ENCODE peak calls at places on chromosomes 7 and 10, in five cellular contexts. A is NCI-H1092 treated with DMSO at 0.1 percent for 48 hours, K is H4, G is HepG2, H is dermis microvascular lymphatic vessel endothelial cell. T is an unnamed sample.
A peak's percentile ranks its signal among the peaks of the same experiment; 100 is the strongest.

GRCh38 chr10:50932113-50932512 is 46.7 kb upstream of the A1CF start:
- DNase-seq in A (no peak), K (no peak), G (no peak), H (no peak), T (no peak)

GRCh38 chr7:149255174-149255573 is 6.8 kb upstream of the ZNF783 start:
- DNase-seq in A (no peak), K (no peak), G (no peak), H (no peak), T (no peak)

GRCh38 chr10:84256510-84257342 is 11.9 kb downstream of the RGR start:
- DNase-seq in A (peak; percentile 26), K (no peak), G (peak; percentile 22), H (peak; percentile 34), T (peak; percentile 39)

GRCh38 chr7:106050002-106050742 is 61.9 kb downstream of the SYPL1 start:
- DNase-seq in A (no peak), K (peak; percentile 66), G (peak; percentile 79), H (peak; percentile 21), T (no peak)

GRCh38 chr7:84821671-84822534 is 365.0 kb downstream of the SEMA3D start:
- DNase-seq in A (no peak), K (no peak), G (no peak), H (no peak), T (no peak)

GRCh38 chr7:79608005-79608404 is 154.5 kb upstream of the MAGI2 start:
- DNase-seq in A (no peak), K (no peak), G (peak; percentile 25), H (no peak), T (no peak)

GRCh38 chr7:105489409-105489808 is 32.7 kb downstream of the PUS7 start:
- DNase-seq in A (no peak), K (no peak), G (no peak), H (no peak), T (no peak)

GRCh38 chr10:110398419-110399162 is 93.9 kb upstream of the SMNDC1 start:
- DNase-seq in A (no peak), K (peak; percentile 97), G (peak; percentile 68), H (peak; percentile 100), T (no peak)

GRCh38 chr10:28459453-28460144 is 73.3 kb upstream of the WAC start:
- DNase-seq in A (no peak), K (no peak), G (no peak), H (no peak), T (no peak)

GRCh38 chr10:69728335-69728861 is 73.3 kb upstream of the COL13A1 start:
- DNase-seq in A (no peak), K (peak; percentile 88), G (no peak), H (peak; percentile 83), T (no peak)

GRCh38 chr10:117533507-117534281 is 8.9 kb upstream of the EMX2 start:
- DNase-seq in A (no peak), K (no peak), G (no peak), H (no peak), T (no peak)

GRCh38 chr7:8154290-8154689 is 107.7 kb downstream of the ICA1 start:
- DNase-seq in A (peak; percentile 93), K (no peak), G (no peak), H (no peak), T (no peak)

GRCh38 chr7:93198472-93198871 is 27.8 kb downstream of the HEPACAM2 start:
- DNase-seq in A (no peak), K (no peak), G (no peak), H (no peak), T (no peak)

GRCh38 chr10:28492556-28492955 is 40.4 kb upstream of the WAC start:
- DNase-seq in A (no peak), K (no peak), G (no peak), H (no peak), T (no peak)

GRCh38 chr10:56135806-56136205 is 225.3 kb downstream of the ZWINT start:
- DNase-seq in A (no peak), K (no peak), G (no peak), H (no peak), T (no peak)

GRCh38 chr10:34094961-34095360 is 720.1 kb downstream of the PARD3 start:
- DNase-seq in A (no peak), K (no peak), G (no peak), H (no peak), T (no peak)

GRCh38 chr10:50876409-50876808 is 9.0 kb downstream of the A1CF start:
- DNase-seq in A (no peak), K (no peak), G (no peak), H (no peak), T (no peak)

GRCh38 chr7:150856303-150857275 is 4.3 kb downstream of the AOC1 start:
- DNase-seq in A (no peak), K (no peak), G (no peak), H (no peak), T (no peak)

GRCh38 chr7:149459540-149460433 is 1.1 kb downstream of the ZNF777 start:
- DNase-seq in A (no peak), K (no peak), G (no peak), H (peak; percentile 39), T (no peak)

GRCh38 chr10:2839081-2839725 is 228.1 kb upstream of the PFKP start:
- DNase-seq in A (peak; percentile 2), K (peak; percentile 11), G (peak; percentile 33), H (peak; percentile 57), T (no peak)

GRCh38 chr10:114754445-114755320 is 66.9 kb upstream of the FHIP2A start:
- DNase-seq in A (no peak), K (peak; percentile 41), G (no peak), H (no peak), T (no peak)

GRCh38 chr7:98518159-98518947 is 98.7 kb upstream of the NPTX2 start:
- DNase-seq in A (no peak), K (no peak), G (no peak), H (no peak), T (no peak)

GRCh38 chr7:28686418-28686800 is 271.7 kb downstream of the TRIL start:
- DNase-seq in A (no peak), K (peak; percentile 77), G (no peak), H (peak; percentile 67), T (no peak)

GRCh38 chr7:106064836-106065559 is 47.1 kb downstream of the SYPL1 start:
- DNase-seq in A (peak; percentile 81), K (peak; percentile 99), G (peak; percentile 78), H (peak; percentile 90), T (no peak)

GRCh38 chr10:110074986-110075664 is 67.3 kb downstream of the ADD3 start:
- DNase-seq in A (no peak), K (peak; percentile 59), G (no peak), H (peak; percentile 95), T (no peak)

GRCh38 chr7:33107136-33108066 is 1.8 kb downstream of the RP9 start:
- DNase-seq in A (peak; percentile 18), K (peak; percentile 63), G (peak; percentile 47), H (peak; percentile 61), T (peak; percentile 29)

GRCh38 chr7:15399446-15399845 is 162.4 kb downstream of the AGMO start:
- DNase-seq in A (no peak), K (no peak), G (no peak), H (no peak), T (no peak)

GRCh38 chr10:8056891-8057331 is 2.4 kb downstream of the GATA3 start:
- DNase-seq in A (no peak), K (no peak), G (no peak), H (no peak), T (peak; percentile 59)

GRCh38 chr10:113221756-113222168 is 271.7 kb downstream of the TCF7L2 start:
- DNase-seq in A (no peak), K (peak; percentile 81), G (no peak), H (peak; percentile 34), T (no peak)

GRCh38 chr10:59304521-59305097 is 57.7 kb downstream of the FAM13C start:
- DNase-seq in A (no peak), K (no peak), G (no peak), H (no peak), T (no peak)

GRCh38 chr10:91559170-91559569 is 73.7 kb downstream of the PPP1R3C start:
- DNase-seq in A (no peak), K (no peak), G (no peak), H (no peak), T (no peak)

GRCh38 chr7:40348126-40348728 is 213.4 kb downstream of the SUGCT start:
- DNase-seq in A (no peak), K (no peak), G (no peak), H (no peak), T (no peak)

GRCh38 chr10:5492322-5492855 is 7.0 kb downstream of the CALML5 start:
- DNase-seq in A (no peak), K (no peak), G (no peak), H (no peak), T (no peak)

GRCh38 chr7:64183827-64184372 is 23.1 kb upstream of the ZNF735 start:
- DNase-seq in A (no peak), K (no peak), G (no peak), H (no peak), T (no peak)

GRCh38 chr7:24718977-24719491 is 38.2 kb downstream of the GSDME start:
- DNase-seq in A (peak; percentile 12), K (no peak), G (no peak), H (no peak), T (no peak)

GRCh38 chr7:117212969-117213877 is 109.6 kb downstream of the WNT2 start:
- DNase-seq in A (peak; percentile 48), K (peak; percentile 57), G (peak; percentile 42), H (peak; percentile 70), T (no peak)

GRCh38 chr7:47231081-47231480 is 350.8 kb downstream of the TNS3 start:
- DNase-seq in A (no peak), K (no peak), G (no peak), H (no peak), T (no peak)

GRCh38 chr10:43166879-43167490 is 28.7 kb downstream of the CSGALNACT2 start:
- DNase-seq in A (no peak), K (no peak), G (no peak), H (no peak), T (no peak)

GRCh38 chr10:121498071-121498470 is 100.2 kb downstream of the FGFR2 start:
- DNase-seq in A (no peak), K (no peak), G (no peak), H (no peak), T (no peak)

T was measured in T-cell.